ENCODE peak calls at places on chromosomes 13 and 19, in seven cellular contexts. One of them, this sample, is unnamed.

GRCh38 chr19:7995756-7996155 is 9.7 kb downstream of the ELAVL1 start:
- DNase-seq in stimulated activated CD4-positive, alpha-beta T cell treated with anti-CD3 and anti-CD28 coated beads, Interleukin-1b, Interleukin-23, amount 100 ng/mL, for 48 hours: no peak
- DNase-seq in WTC11: no peak
- DNase-seq in renal cortical epithelial cell: peak; percentile 67
- DNase-seq in psoas muscle: no peak
- DNase-seq in HL-60: no peak
- DNase-seq in AG09319: no peak
- DNase-seq in this sample: no peak

GRCh38 chr13:22062478-22063205 is 391.8 kb downstream of the FGF9 start:
- DNase-seq in renal cortical epithelial cell: no peak
- DNase-seq in HL-60: no peak
- DNase-seq in AG09319: no peak
- DNase-seq in WTC11: no peak
- DNase-seq in stimulated activated CD4-positive, alpha-beta T cell treated with anti-CD3 and anti-CD28 coated beads, Interleukin-1b, Interleukin-23, amount 100 ng/mL, for 48 hours: no peak
- DNase-seq in psoas muscle: no peak
- DNase-seq in this sample: no peak

GRCh38 chr13:51966186-51966585 is 45.1 kb downstream of the ATP7B start:
- DNase-seq in renal cortical epithelial cell: no peak
- DNase-seq in AG09319: no peak
- DNase-seq in psoas muscle: no peak
- DNase-seq in WTC11: no peak
- DNase-seq in HL-60: no peak
- DNase-seq in stimulated activated CD4-positive, alpha-beta T cell treated with anti-CD3 and anti-CD28 coated beads, Interleukin-1b, Interleukin-23, amount 100 ng/mL, for 48 hours: no peak
- DNase-seq in this sample: no peak

GRCh38 chr19:11737964-11738745 is 591 bp downstream of the ZNF823 start:
- DNase-seq in psoas muscle: peak; percentile 28
- DNase-seq in AG09319: no peak
- DNase-seq in stimulated activated CD4-positive, alpha-beta T cell treated with anti-CD3 and anti-CD28 coated beads, Interleukin-1b, Interleukin-23, amount 100 ng/mL, for 48 hours: peak; percentile 24
- DNase-seq in HL-60: peak; percentile 69
- DNase-seq in WTC11: peak; percentile 50
- DNase-seq in renal cortical epithelial cell: peak; percentile 41
- DNase-seq in this sample: peak; percentile 8

GRCh38 chr19:4952945-4953344 is 16.0 kb upstream of the KDM4B start:
- DNase-seq in AG09319: no peak
- DNase-seq in WTC11: no peak
- DNase-seq in renal cortical epithelial cell: no peak
- DNase-seq in HL-60: no peak
- DNase-seq in stimulated activated CD4-positive, alpha-beta T cell treated with anti-CD3 and anti-CD28 coated beads, Interleukin-1b, Interleukin-23, amount 100 ng/mL, for 48 hours: no peak
- DNase-seq in psoas muscle: no peak
- DNase-seq in this sample: no peak

GRCh38 chr19:54162241-54162805 is 2.8 kb upstream of the LENG1 start:
- DNase-seq in stimulated activated CD4-positive, alpha-beta T cell treated with anti-CD3 and anti-CD28 coated beads, Interleukin-1b, Interleukin-23, amount 100 ng/mL, for 48 hours: peak; percentile 82
- DNase-seq in AG09319: no peak
- DNase-seq in WTC11: peak; percentile 87
- DNase-seq in renal cortical epithelial cell: peak; percentile 43
- DNase-seq in psoas muscle: peak; percentile 86
- DNase-seq in HL-60: peak; percentile 95
- DNase-seq in this sample: peak; percentile 72

GRCh38 chr19:54148158-54148557 is 10.6 kb downstream of the CNOT3 start:
- DNase-seq in psoas muscle: no peak
- DNase-seq in stimulated activated CD4-positive, alpha-beta T cell treated with anti-CD3 and anti-CD28 coated beads, Interleukin-1b, Interleukin-23, amount 100 ng/mL, for 48 hours: no peak
- DNase-seq in HL-60: no peak
- DNase-seq in AG09319: no peak
- DNase-seq in WTC11: no peak
- DNase-seq in renal cortical epithelial cell: no peak
- DNase-seq in this sample: no peak

GRCh38 chr19:46990998-46991676 is 28.5 kb upstream of the NPAS1 start:
- DNase-seq in WTC11: peak; percentile 90
- DNase-seq in psoas muscle: peak; percentile 80
- DNase-seq in renal cortical epithelial cell: peak; percentile 67
- DNase-seq in AG09319: peak; percentile 75
- DNase-seq in HL-60: peak; percentile 47
- DNase-seq in stimulated activated CD4-positive, alpha-beta T cell treated with anti-CD3 and anti-CD28 coated beads, Interleukin-1b, Interleukin-23, amount 100 ng/mL, for 48 hours: peak; percentile 54
- DNase-seq in this sample: peak; percentile 34

GRCh38 chr13:93723316-93723715 is 496.7 kb downstream of the GPC6 start:
- DNase-seq in WTC11: no peak
- DNase-seq in HL-60: no peak
- DNase-seq in AG09319: no peak
- DNase-seq in stimulated activated CD4-positive, alpha-beta T cell treated with anti-CD3 and anti-CD28 coated beads, Interleukin-1b, Interleukin-23, amount 100 ng/mL, for 48 hours: no peak
- DNase-seq in psoas muscle: no peak
- DNase-seq in renal cortical epithelial cell: no peak
- DNase-seq in this sample: no peak

This sample was measured in activated gamma-delta T cell treated with anti-CD3 and anti-CD28 coated beads, Interleukin-2, amount 50 U/mL, for 16 hours.